ENCODE peak calls at places on chromosomes 11 and 22, in ten cellular contexts. U, C, A, X, Z, R, V, I, O and N are unnamed samples.

GRCh38 chr22:17945156-17945850 is 79.1 kb downstream of the MICAL3 start:
- DNase-seq in A (no peak), U (no peak), X (no peak), V (no peak), I (no peak), C (no peak), O (no peak), R (no peak), Z (no peak), N (no peak)

GRCh38 chr11:2540521-2541320 is 95.9 kb downstream of the KCNQ1 start:
- DNase-seq in U (no peak), C (peak; percentile 49), R (no peak), V (no peak), A (peak; percentile 10), Z (no peak), I (no peak), O (no peak), X (no peak), N (no peak)

GRCh38 chr11:92149996-92150395 is 74.6 kb upstream of the FAT3 start:
- DNase-seq in R (no peak), X (peak; percentile 1), I (peak; percentile 1), Z (no peak), U (peak; percentile 19), V (peak; percentile 25), C (no peak), O (no peak), A (no peak), N (no peak)

GRCh38 chr11:6319879-6320410 is 356 bp downstream of the CAVIN3 start:
- DNase-seq in Z (no peak), R (peak; percentile 98), O (no peak), I (peak; percentile 83), C (peak; percentile 97), V (peak; percentile 95), A (peak; percentile 85), X (peak; percentile 91), U (no peak), N (peak; percentile 83)

GRCh38 chr11:60251485-60252207 is 8.7 kb upstream of the MS4A4E start:
- DNase-seq in O (no peak), R (peak; percentile 50), U (peak; percentile 66), I (peak; percentile 58), C (no peak), Z (no peak), V (peak; percentile 21), X (no peak), A (no peak), N (peak; percentile 31)

GRCh38 chr22:41288245-41288946 is 2.4 kb upstream of the RANGAP1 start:
- DNase-seq in C (peak; percentile 50), Z (peak; percentile 55), X (peak; percentile 88), I (peak; percentile 87), O (no peak), R (peak; percentile 73), A (peak; percentile 26), V (peak; percentile 57), U (peak; percentile 87), N (peak; percentile 94)

GRCh38 chr11:69348414-69349235 is 54.7 kb downstream of the MYEOV start:
- DNase-seq in A (no peak), U (no peak), V (no peak), C (no peak), I (no peak), X (no peak), R (no peak), O (no peak), Z (no peak), N (no peak)

GRCh38 chr11:33773399-33774355 is 643 bp downstream of the FBXO3 start:
- DNase-seq in X (peak; percentile 43), O (peak; percentile 65), A (no peak), U (no peak), R (peak; percentile 44), C (no peak), V (no peak), I (peak; percentile 45), Z (no peak), N (peak; percentile 27)

GRCh38 chr11:34250732-34251639 is 106.8 kb downstream of the ABTB2 start:
- DNase-seq in X (peak; percentile 7), A (peak; percentile 39), R (peak; percentile 65), V (peak; percentile 22), O (peak; percentile 43), Z (no peak), C (no peak), U (peak; percentile 91), I (peak; percentile 75), N (peak; percentile 95)

GRCh38 chr11:68659158-68659921 is 25.0 kb upstream of the GAL start:
- DNase-seq in I (peak; percentile 91), A (peak; percentile 51), C (peak; percentile 85), X (peak; percentile 97), U (peak; percentile 89), R (peak; percentile 94), Z (peak; percentile 67), V (peak; percentile 99), O (no peak), N (peak; percentile 44)

GRCh38 chr11:122173587-122173986 is 57.6 kb upstream of the BLID start:
- DNase-seq in R (peak; percentile 60), I (no peak), X (no peak), A (no peak), U (peak; percentile 36), O (no peak), V (no peak), Z (no peak), C (no peak), N (no peak)
- H3K4me3 ChIP-seq in R (no peak overlapping the region), I (no peak overlapping the region), X (no peak overlapping the region), A (no peak overlapping the region), U (peak overlapping the region; percentile 58), O (no peak overlapping the region), V (no peak overlapping the region), Z (no peak overlapping the region), C (no peak overlapping the region), N (no peak overlapping the region)

DNA sequence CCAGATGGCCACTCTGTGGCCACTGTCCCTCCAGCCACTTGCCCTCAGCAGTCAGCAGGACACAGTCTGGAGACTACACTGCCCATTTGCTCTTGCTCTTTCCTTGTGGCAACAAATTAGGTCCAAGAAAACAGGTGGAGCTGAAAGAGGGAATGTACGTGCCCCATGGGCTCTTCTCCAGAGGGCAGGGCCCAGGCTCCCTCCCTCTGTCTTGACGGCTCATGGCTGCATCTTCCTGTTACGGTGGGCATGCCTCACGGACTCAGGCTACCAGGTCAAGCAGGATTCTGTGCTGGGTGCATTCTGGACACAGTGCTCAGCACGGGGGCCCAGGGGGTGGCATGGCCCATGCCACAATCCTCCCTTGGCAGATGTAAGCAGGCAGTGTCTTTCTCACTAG is 71.3 kb downstream of the MED15 start:
- DNase-seq in U (no peak), R (no peak), C (no peak), X (no peak), I (no peak), A (no peak), V (no peak), Z (no peak), O (no peak), N (no peak)
- H3K36me3 ChIP-seq in U (peaks cover 36% of the 10 kb centered on the region), R (peaks cover 89% of the 10 kb centered on the region), C (peaks cover 52% of the 10 kb centered on the region), X (peaks cover 88% of the 10 kb centered on the region), I (peaks cover 95% of the 10 kb centered on the region), A (peaks cover 45% of the 10 kb centered on the region), V (peaks cover 34% of the 10 kb centered on the region), Z (no peaks in the 10 kb centered on the region), O (peaks cover 89% of the 10 kb centered on the region), N (peaks cover 70% of the 10 kb centered on the region)

DNA sequence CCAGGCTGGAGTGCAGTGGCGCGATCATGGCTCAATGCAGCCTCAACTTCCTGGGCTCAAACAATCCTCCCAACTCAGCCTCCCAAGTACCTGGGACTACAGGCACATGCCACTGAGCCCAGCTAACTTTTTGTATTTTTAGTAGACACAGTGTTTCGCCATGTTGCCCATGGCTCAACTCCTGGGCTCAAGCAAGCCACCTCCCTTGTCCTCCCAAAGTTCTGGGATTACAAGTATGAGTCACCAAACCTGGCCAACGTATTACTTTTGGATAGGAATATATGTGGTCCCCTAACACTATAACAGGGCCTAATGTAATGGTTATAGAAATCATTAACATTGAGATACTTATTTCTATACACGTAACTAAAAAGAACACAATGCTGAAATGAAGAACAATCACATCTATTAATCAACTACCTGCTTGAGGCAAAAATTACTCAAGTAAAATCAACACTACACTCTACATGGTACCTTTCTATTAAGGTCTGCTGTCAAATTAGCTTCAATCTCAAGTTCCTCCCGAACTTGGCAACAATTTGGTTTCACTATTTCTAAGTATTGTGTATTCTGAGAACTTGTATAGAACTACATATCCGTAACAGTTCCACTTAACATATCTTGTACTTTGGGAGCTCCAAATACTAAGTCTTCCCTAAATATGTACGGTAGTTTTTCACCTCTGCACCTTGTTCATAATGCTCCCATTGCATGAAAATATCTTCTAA is 124.9 kb downstream of the FCHSD2 start:
- DNase-seq in A (no peak), R (no peak), Z (no peak), U (no peak), O (no peak), X (no peak), I (no peak), V (no peak), C (no peak), N (peak; percentile 26)
- H3K4me3 ChIP-seq in A (no peak overlapping the region), R (no peak overlapping the region), Z (no peak overlapping the region), U (no peak overlapping the region), O (no peak overlapping the region), X (no peak overlapping the region), I (no peak overlapping the region), V (no peak overlapping the region), C (no peak overlapping the region), N (no peak overlapping the region)

DNA sequence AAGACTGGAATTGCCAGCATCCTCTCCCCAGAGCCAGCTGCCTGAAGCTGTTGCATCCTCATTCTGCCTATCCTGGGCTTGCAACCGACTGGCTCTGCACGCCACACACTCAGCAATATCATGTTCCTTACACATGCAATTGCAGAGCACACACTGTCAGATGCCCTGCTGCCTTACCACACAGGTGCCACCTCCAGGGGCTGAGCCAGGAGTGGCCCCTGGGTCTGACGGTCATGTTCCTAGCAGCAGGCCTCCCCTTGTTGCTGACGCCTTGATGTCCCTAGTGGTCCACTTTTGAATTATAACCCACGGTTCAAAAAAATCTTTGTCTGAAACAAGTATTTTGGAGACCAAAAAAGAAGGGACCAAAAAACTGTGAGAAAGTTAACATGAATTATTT is 18.5 kb upstream of the OR8B8 start:
- DNase-seq in A (no peak), V (no peak), C (no peak), X (no peak), R (no peak), I (no peak), Z (no peak), U (no peak), O (no peak), N (no peak)
- H3K36me3 ChIP-seq in A (no peaks in the 10 kb centered on the region), V (no peaks in the 10 kb centered on the region), C (no peaks in the 10 kb centered on the region), X (no peaks in the 10 kb centered on the region), R (no peaks in the 10 kb centered on the region), I (no peaks in the 10 kb centered on the region), Z (no peaks in the 10 kb centered on the region), U (no peaks in the 10 kb centered on the region), O (no peaks in the 10 kb centered on the region), N (no peaks in the 10 kb centered on the region)

GRCh38 chr11:118569670-118570069 is 2.5 kb upstream of the ARCN1 start:
- DNase-seq in I (no peak), X (no peak), C (no peak), O (no peak), A (no peak), V (no peak), U (no peak), R (no peak), Z (no peak), N (no peak)
- H3K4me3 ChIP-seq in I (no peak overlapping the region), X (no peak overlapping the region), C (no peak overlapping the region), O (no peak overlapping the region), A (no peak overlapping the region), V (no peak overlapping the region), U (no peak overlapping the region), R (no peak overlapping the region), Z (no peak overlapping the region), N (no peak overlapping the region)